ENCODE peak calls at places on chromosomes 7 and 10, in five cellular contexts. One of them, this sample, is unnamed.

GRCh38 chr7:137987563-137987962 is 14.3 kb downstream of the CREB3L2 start:
- DNase-seq in memory B cell: no peak
- DNase-seq in activated T-cell treated with anti-CD3 and anti-CD28 coated beads for 48 hours: no peak
- DNase-seq in tibial nerve: no peak
- DNase-seq in neuronal stem cell: no peak
- DNase-seq in this sample: no peak

GRCh38 chr7:15508258-15508657 is 53.6 kb downstream of the AGMO start:
- DNase-seq in memory B cell: no peak
- DNase-seq in activated T-cell treated with anti-CD3 and anti-CD28 coated beads for 48 hours: no peak
- DNase-seq in tibial nerve: no peak
- DNase-seq in neuronal stem cell: no peak
- DNase-seq in this sample: peak

GRCh38 chr10:98246911-98247820 is 20.8 kb downstream of the LOXL4 start:
- DNase-seq in memory B cell: no peak
- DNase-seq in activated T-cell treated with anti-CD3 and anti-CD28 coated beads for 48 hours: no peak
- DNase-seq in tibial nerve: no peak
- DNase-seq in neuronal stem cell: no peak
- DNase-seq in this sample: no peak

GRCh38 chr10:87875929-87876571 is 12.6 kb downstream of the PTEN start:
- DNase-seq in memory B cell: no peak
- DNase-seq in activated T-cell treated with anti-CD3 and anti-CD28 coated beads for 48 hours: no peak
- DNase-seq in tibial nerve: no peak
- DNase-seq in neuronal stem cell: no peak
- DNase-seq in this sample: no peak

GRCh38 chr7:74006451-74007259 is 21.3 kb upstream of the ELN start:
- DNase-seq in memory B cell: no peak
- DNase-seq in activated T-cell treated with anti-CD3 and anti-CD28 coated beads for 48 hours: no peak
- DNase-seq in tibial nerve: no peak
- DNase-seq in neuronal stem cell: no peak
- DNase-seq in this sample: no peak

GRCh38 chr10:84224411-84225028 is 824 bp downstream of the LRIT2 start:
- DNase-seq in memory B cell: no peak
- DNase-seq in activated T-cell treated with anti-CD3 and anti-CD28 coated beads for 48 hours: no peak
- DNase-seq in tibial nerve: no peak
- DNase-seq in neuronal stem cell: peak
- DNase-seq in this sample: no peak

GRCh38 chr7:7103343-7104313 is 78.7 kb upstream of the C1GALT1 start:
- DNase-seq in memory B cell: peak
- DNase-seq in activated T-cell treated with anti-CD3 and anti-CD28 coated beads for 48 hours: no peak
- DNase-seq in tibial nerve: no peak
- DNase-seq in neuronal stem cell: no peak
- DNase-seq in this sample: peak

GRCh38 chr7:85454904-85455303 is 268.0 kb upstream of the SEMA3D start:
- DNase-seq in memory B cell: no peak
- DNase-seq in activated T-cell treated with anti-CD3 and anti-CD28 coated beads for 48 hours: no peak
- DNase-seq in tibial nerve: no peak
- DNase-seq in neuronal stem cell: no peak
- DNase-seq in this sample: no peak

GRCh38 chr7:25246306-25246705 is 18.0 kb upstream of the NPVF start:
- DNase-seq in memory B cell: no peak
- DNase-seq in activated T-cell treated with anti-CD3 and anti-CD28 coated beads for 48 hours: no peak
- DNase-seq in tibial nerve: no peak
- DNase-seq in neuronal stem cell: no peak
- DNase-seq in this sample: no peak

GRCh38 chr7:154430640-154431039 is 378.4 kb downstream of the DPP6 start:
- DNase-seq in memory B cell: no peak
- DNase-seq in activated T-cell treated with anti-CD3 and anti-CD28 coated beads for 48 hours: no peak
- DNase-seq in tibial nerve: no peak
- DNase-seq in neuronal stem cell: no peak
- DNase-seq in this sample: no peak

GRCh38 chr7:21365866-21366624 is 61.8 kb upstream of the SP4 start:
- DNase-seq in memory B cell: no peak
- DNase-seq in activated T-cell treated with anti-CD3 and anti-CD28 coated beads for 48 hours: no peak
- DNase-seq in tibial nerve: no peak
- DNase-seq in neuronal stem cell: no peak
- DNase-seq in this sample: peak

GRCh38 chr7:76241141-76241540 is 39.4 kb downstream of the SRRM3 start:
- DNase-seq in memory B cell: no peak
- DNase-seq in activated T-cell treated with anti-CD3 and anti-CD28 coated beads for 48 hours: no peak
- DNase-seq in tibial nerve: no peak
- DNase-seq in neuronal stem cell: no peak
- DNase-seq in this sample: no peak

GRCh38 chr7:27997188-27997707 is 183.3 kb downstream of the JAZF1 start:
- DNase-seq in memory B cell: no peak
- DNase-seq in activated T-cell treated with anti-CD3 and anti-CD28 coated beads for 48 hours: no peak
- DNase-seq in tibial nerve: no peak
- DNase-seq in neuronal stem cell: no peak
- DNase-seq in this sample: no peak

GRCh38 chr7:5419523-5420107 is 4.0 kb downstream of the TNRC18 start:
- DNase-seq in memory B cell: no peak
- DNase-seq in activated T-cell treated with anti-CD3 and anti-CD28 coated beads for 48 hours: no peak
- DNase-seq in tibial nerve: peak
- DNase-seq in neuronal stem cell: peak
- DNase-seq in this sample: peak

This sample was measured in PC-3.